ENCODE peak calls at places on chromosomes 2 and 18, in five cellular contexts. Q, B, N, I and E are unnamed samples.

GRCh38 chr2:210370562-210370961 is 55.6 kb upstream of the MYL1 start:
- DNase-seq in N (no peak), I (no peak), Q (no peak), B (no peak), E (no peak)

GRCh38 chr2:12863937-12864336 is 147.2 kb downstream of the TRIB2 start:
- DNase-seq in N (no peak), Q (no peak), I (no peak), B (no peak), E (no peak)

GRCh38 chr2:133286326-133286922 is 281.8 kb downstream of the NCKAP5 start:
- DNase-seq in N (no peak), I (no peak), B (no peak), Q (no peak), E (no peak)

GRCh38 chr2:174180837-174181236 is 67.5 kb downstream of the OLA1 start:
- DNase-seq in B (no peak), N (no peak), I (no peak), Q (no peak), E (no peak)

GRCh38 chr2:232351686-232352510 is 26.7 kb upstream of the ALPP start:
- DNase-seq in Q (no peak), B (no peak), I (no peak), N (no peak), E (no peak)

GRCh38 chr2:18465979-18466378 is 94.5 kb downstream of the RDH14 start:
- DNase-seq in B (no peak), N (no peak), Q (no peak), I (no peak), E (no peak)

GRCh38 chr2:121707920-121708361 is 28.7 kb downstream of the NIFK start:
- DNase-seq in Q (no peak), I (no peak), N (no peak), B (peak; percentile 82), E (no peak)

GRCh38 chr18:46756559-46757201 is at the start of gene ST8SIA5:
- DNase-seq in B (no peak), Q (peak; percentile 42), I (peak; percentile 31), N (no peak), E (peak; percentile 66)

GRCh38 chr18:45359275-45360009 is 255.8 kb upstream of the SLC14A2 start:
- DNase-seq in N (no peak), I (no peak), Q (peak; percentile 36), B (no peak), E (no peak)

GRCh38 chr2:228507870-228508269 is 326.4 kb upstream of the SPHKAP start:
- DNase-seq in B (no peak), N (no peak), I (no peak), Q (no peak), E (no peak)

GRCh38 chr2:40369619-40370397 is 82.1 kb downstream of the SLC8A1 start:
- DNase-seq in N (no peak), Q (no peak), B (no peak), I (no peak), E (no peak)

GRCh38 chr2:79432731-79433146 is 80.1 kb upstream of the CTNNA2 start:
- DNase-seq in Q (no peak), B (no peak), I (no peak), N (no peak), E (no peak)

GRCh38 chr2:29700560-29700959 is 220.8 kb downstream of the ALK start:
- DNase-seq in I (no peak), B (no peak), Q (no peak), N (peak; percentile 13), E (no peak)

GRCh38 chr2:123521868-123522267 is 503.2 kb upstream of the CNTNAP5 start:
- DNase-seq in N (no peak), B (no peak), I (no peak), Q (no peak), E (no peak)

GRCh38 chr18:61666876-61667590 is 225.8 kb downstream of the RNF152 start:
- DNase-seq in Q (no peak), N (no peak), B (no peak), I (no peak), E (no peak)

GRCh38 chr2:236622201-236622600 is 52.6 kb downstream of the ACKR3 start:
- DNase-seq in B (no peak), Q (no peak), I (no peak), N (no peak), E (no peak)

GRCh38 chr2:198762456-198762855 is 695.3 kb downstream of the SATB2 start:
- DNase-seq in N (no peak), I (no peak), Q (no peak), B (no peak), E (no peak)

GRCh38 chr2:240814946-240815760 is 4.9 kb downstream of the KIF1A start:
- DNase-seq in B (no peak), N (no peak), I (no peak), Q (no peak), E (no peak)

GRCh38 chr2:174992886-174993285 is 12.3 kb downstream of the CHN1 start:
- DNase-seq in N (no peak), I (no peak), B (no peak), Q (no peak), E (no peak)

GRCh38 chr2:2674836-2675235 is 343.8 kb upstream of the MYT1L start:
- DNase-seq in B (no peak), N (no peak), Q (no peak), I (no peak), E (no peak)

GRCh38 chr2:189412330-189412953 is 28.8 kb upstream of the WDR75 start:
- DNase-seq in I (peak; percentile 50), B (no peak), N (peak; percentile 48), Q (peak; percentile 20), E (peak; percentile 34)

GRCh38 chr2:209322905-209323517 is 100.8 kb upstream of the MAP2 start:
- DNase-seq in N (no peak), Q (no peak), I (no peak), B (no peak), E (no peak)

GRCh38 chr2:108810993-108811957 is 24.7 kb downstream of the CCDC138 start:
- DNase-seq in I (no peak), Q (no peak), B (no peak), N (no peak), E (no peak)

GRCh38 chr2:208253518-208254117 is 1.3 kb downstream of the IDH1 start:
- DNase-seq in I (no peak), Q (no peak), N (no peak), B (no peak), E (no peak)

GRCh38 chr2:143282684-143283083 is 153.5 kb downstream of the ARHGAP15 start:
- DNase-seq in Q (no peak), I (peak; percentile 27), N (no peak), B (no peak), E (no peak)
- TF ChIP-seq CTCF in Q (peak; percentile 46), I (peak; percentile 66), N (peak; percentile 22), B (peak; percentile 5), E (peak; percentile 25)

DNA sequence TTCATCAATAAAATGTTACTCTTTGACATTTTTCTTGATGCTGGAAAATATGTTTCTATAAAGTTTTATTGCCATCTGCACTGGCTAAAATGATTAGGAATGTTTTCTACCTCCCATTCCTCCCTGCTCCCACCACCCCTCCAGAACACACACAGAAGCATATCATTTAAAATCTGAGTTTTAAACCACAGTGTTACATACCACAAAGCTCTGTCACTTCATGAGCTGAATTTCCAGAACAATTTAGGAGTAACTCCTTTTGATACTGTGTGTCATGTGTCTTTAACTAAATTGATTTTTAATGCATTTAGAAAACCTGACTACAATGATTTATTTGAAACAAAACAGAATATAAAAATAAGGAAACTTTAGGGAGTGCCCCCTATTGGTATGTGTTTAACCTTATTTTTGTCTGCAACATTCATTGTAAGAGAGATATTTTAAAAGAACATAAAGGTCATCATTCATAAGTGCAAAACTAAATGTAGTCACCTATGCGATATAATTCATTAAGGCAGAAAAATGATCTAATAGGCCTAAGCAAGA is 52.0 kb downstream of the FEZ2 start:
- DNase-seq in N (no peak), B (no peak), Q (no peak), I (no peak), E (no peak)
- TF ChIP-seq CTCF in N (peak; percentile 21), B (no peak), Q (no peak), I (no peak), E (no peak)

GRCh38 chr2:85790499-85790898 is 36.7 kb downstream of the ATOH8 start:
- DNase-seq in Q (no peak), N (no peak), B (peak; percentile 59), I (no peak), E (no peak)
- TF ChIP-seq CTCF in Q (no peak), N (no peak), B (no peak), I (no peak), E (no peak)

GRCh38 chr2:163345795-163346573 is 389.8 kb downstream of the FIGN start:
- DNase-seq in Q (no peak), I (peak; percentile 46), B (no peak), N (no peak), E (peak; percentile 55)
- TF ChIP-seq CTCF in Q (peak; percentile 82), I (peak; percentile 94), B (peak; percentile 58), N (peak; percentile 82), E (peak; percentile 59)

DNA sequence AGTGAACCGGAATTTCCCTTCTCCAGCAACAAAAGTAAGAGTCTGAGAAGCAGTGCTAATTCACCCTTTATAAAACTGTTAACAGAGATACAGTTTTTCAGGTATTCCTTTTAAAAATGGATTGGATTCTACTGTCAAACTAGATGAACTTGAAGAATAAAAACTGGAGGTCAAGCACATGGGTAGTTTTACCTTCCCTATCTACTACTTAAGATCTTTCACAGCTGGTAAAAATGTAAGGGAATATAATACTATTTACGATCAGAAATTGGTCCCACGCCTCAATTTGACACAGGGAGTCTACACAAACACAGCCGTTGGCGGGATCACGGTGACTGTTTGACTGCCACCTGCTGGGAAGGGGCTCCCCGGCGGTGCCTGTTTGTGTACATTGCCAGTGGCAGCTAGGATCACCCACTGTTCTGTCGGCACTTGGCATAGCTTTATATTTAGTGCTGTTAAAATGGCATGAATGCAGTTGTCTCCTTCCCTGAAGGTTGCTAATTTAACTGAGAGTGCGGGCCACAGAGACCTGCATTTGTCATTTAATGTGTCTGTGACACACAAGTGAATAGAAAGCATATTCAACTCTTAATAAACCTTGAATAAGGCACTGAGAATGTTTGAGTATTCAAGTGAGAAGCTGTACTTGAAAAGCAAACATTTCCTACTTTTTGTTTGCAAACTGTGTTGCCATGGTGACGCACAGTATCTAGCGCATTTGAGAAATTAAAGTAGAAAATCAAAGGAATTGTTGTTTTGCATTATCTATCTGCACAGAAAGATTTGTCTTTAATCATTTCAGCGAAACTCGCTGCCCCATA is 59.6 kb downstream of the ABCG8 start:
- DNase-seq in B (no peak), I (peak; percentile 39), Q (no peak), N (no peak), E (no peak)
- TF ChIP-seq CTCF in B (peak; percentile 35), I (no peak), Q (peak; percentile 61), N (peak; percentile 28), E (no peak)